ENCODE peak calls at places on chromosomes 13 and 19, in five cellular contexts. T is astrocyte of the spinal cord, B is endodermal cell, N is fibroblast of the conjunctiva, D is NCI-H1048. V is an unnamed sample.

GRCh38 chr13:98158172-98158907 is 15.4 kb downstream of the FARP1 start:
- DNase-seq in D (no peak), T (no peak), N (no peak), B (no peak), V (no peak)

GRCh38 chr13:48121733-48122132 is 26.8 kb upstream of the MED4 start:
- DNase-seq in N (no peak), T (no peak), B (no peak), D (no peak), V (no peak)

GRCh38 chr19:35139618-35139943 is 957 bp downstream of the FXYD1 start:
- DNase-seq in D (no peak), N (no peak), T (no peak), B (no peak), V (no peak)

GRCh38 chr13:53368948-53369347 is 340.3 kb downstream of the OLFM4 start:
- DNase-seq in T (no peak), D (no peak), N (no peak), B (no peak), V (no peak)

GRCh38 chr13:60009300-60010248 is 154.2 kb downstream of the DIAPH3 start:
- DNase-seq in B (no peak), T (no peak), D (no peak), N (no peak), V (no peak)

GRCh38 chr13:107874456-107874855 is 340.9 kb downstream of the LIG4 start:
- DNase-seq in D (no peak), B (no peak), T (no peak), N (no peak), V (no peak)

GRCh38 chr19:40754611-40755247 is 3.7 kb downstream of the SNRPA start:
- DNase-seq in D (no peak), N (no peak), B (no peak), T (no peak), V (no peak)

GRCh38 chr19:11381535-11382369 is 2.4 kb downstream of the EPOR start:
- DNase-seq in T (peak), N (peak), D (peak), B (peak), V (no peak)

V was measured in sciatic nerve.